ENCODE peak calls at places on chromosomes 5 and 9, in six cellular contexts. J, O, Q, T, K and R are unnamed samples.

GRCh38 chr9:69143291-69143690 is 30.8 kb upstream of the TJP2 start:
- DNase-seq in J (no peak), O (no peak), K (no peak), Q (no peak), T (no peak), R (no peak)

GRCh38 chr9:110844121-110844520 is 175.5 kb downstream of the MUSK start:
- DNase-seq in Q (peak), J (no peak), O (no peak), T (no peak), K (no peak), R (no peak)

GRCh38 chr9:10612649-10613398 is at the start of gene PTPRD:
- DNase-seq in O (no peak), T (peak), J (no peak), K (peak), Q (peak), R (no peak)

GRCh38 chr5:15596936-15597335 is 97.0 kb downstream of the FBXL7 start:
- DNase-seq in O (no peak), J (no peak), Q (no peak), T (no peak), K (no peak), R (no peak)

GRCh38 chr5:108739906-108740305 is 7.8 kb upstream of the FER start:
- DNase-seq in O (no peak), Q (no peak), J (no peak), K (no peak), T (no peak), R (no peak)

GRCh38 chr5:139403418-139403786 is 487 bp downstream of the SPATA24 start:
- DNase-seq in J (no peak), O (no peak), K (no peak), T (no peak), Q (no peak), R (no peak)

GRCh38 chr5:111254613-111255012 is 30.4 kb downstream of the CAMK4 start:
- DNase-seq in K (peak), T (no peak), Q (peak), J (no peak), O (peak), R (no peak)

GRCh38 chr9:132943677-132944293 is 631 bp downstream of the TSC1 start:
- DNase-seq in Q (no peak), O (no peak), T (peak), K (peak), J (no peak), R (no peak)

GRCh38 chr9:105693435-105694275 is 686 bp upstream of the TMEM38B start:
- DNase-seq in J (no peak), K (no peak), O (no peak), Q (peak), T (peak), R (no peak)